ENCODE peak calls at places on chromosomes 5 and 9, in six cellular contexts. G, F, P, Z, J and V are unnamed samples.

GRCh38 chr5:17808566-17808965 is 174.3 kb downstream of the TAF11L14 start:
- DNase-seq in G (no peak), F (no peak), P (no peak), Z (no peak), J (no peak), V (no peak)

GRCh38 chr5:96483878-96484277 is 50.8 kb upstream of the PCSK1 start:
- DNase-seq in G (peak; percentile 52), F (no peak), P (no peak), Z (no peak), J (no peak), V (no peak)

GRCh38 chr9:86470326-86470725 is 116.1 kb upstream of the TUT7 start:
- DNase-seq in G (no peak), F (no peak), P (no peak), Z (no peak), J (no peak), V (no peak)

GRCh38 chr9:119020284-119020683 is 349.0 kb downstream of the BRINP1 start:
- DNase-seq in G (no peak), F (no peak), P (no peak), Z (no peak), J (no peak), V (no peak)

GRCh38 chr9:110777201-110777842 is 108.7 kb downstream of the MUSK start:
- DNase-seq in G (peak; percentile 68), F (no peak), P (no peak), Z (no peak), J (no peak), V (no peak)

GRCh38 chr5:32027717-32028321 is 146.3 kb downstream of the GOLPH3 start:
- DNase-seq in G (peak; percentile 98), F (peak; percentile 12), P (no peak), Z (peak; percentile 57), J (no peak), V (peak; percentile 78)

GRCh38 chr9:1050125-1050895 is at the start of gene DMRT2:
- DNase-seq in G (peak; percentile 38), F (peak; percentile 93), P (no peak), Z (peak; percentile 87), J (no peak), V (peak; percentile 86)

GRCh38 chr9:91043786-91044185 is 242.2 kb downstream of the SYK start:
- DNase-seq in G (no peak), F (no peak), P (no peak), Z (no peak), J (no peak), V (no peak)

GRCh38 chr5:154078305-154078704 is 39.5 kb downstream of the MFAP3 start:
- DNase-seq in G (peak; percentile 55), F (no peak), P (no peak), Z (no peak), J (no peak), V (no peak)

GRCh38 chr9:135905380-135906282 is 1.7 kb downstream of the CAMSAP1 start:
- DNase-seq in G (peak; percentile 43), F (no peak), P (no peak), Z (no peak), J (no peak), V (peak; percentile 62)

GRCh38 chr5:169183581-169183980 is 117.4 kb downstream of the SLIT3 start:
- DNase-seq in G (no peak), F (no peak), P (no peak), Z (no peak), J (no peak), V (no peak)